ENCODE peak calls at places on chromosomes 13 and 19, in four cellular contexts. H, S, I and G are unnamed samples.
A peak's percentile ranks its signal among the peaks of the same experiment; 100 is the strongest.

GRCh38 chr13:37811441-37811840 is 58.1 kb downstream of the TRPC4 start:
- DNase-seq in S (no peak), H (no peak), I (no peak), G (no peak)

GRCh38 chr13:75372517-75372916 is 109.5 kb downstream of the TBC1D4 start:
- DNase-seq in I (no peak), S (peak; percentile 46), H (peak; percentile 54), G (peak; percentile 69)

GRCh38 chr19:52695996-52696395 is 38.8 kb downstream of the ZNF611 start:
- DNase-seq in S (no peak), H (no peak), I (no peak), G (peak; percentile 19)

GRCh38 chr13:30847697-30848307 is 58.3 kb upstream of the MEDAG start:
- DNase-seq in I (no peak), S (no peak), H (peak; percentile 96), G (no peak)

GRCh38 chr19:55305491-55305890 is 19.6 kb downstream of the TMEM150B start:
- DNase-seq in H (peak; percentile 32), I (peak; percentile 32), S (peak; percentile 76), G (peak; percentile 68)

GRCh38 chr19:18503971-18504885 is 17.6 kb downstream of the ELL start:
- DNase-seq in H (no peak), S (no peak), I (no peak), G (peak; percentile 86)

GRCh38 chr19:47296036-47296435 is 13.6 kb upstream of the C5AR1 start:
- DNase-seq in S (peak; percentile 95), H (peak; percentile 69), I (peak; percentile 60), G (peak; percentile 91)

GRCh38 chr13:76942363-76942762 is 5.9 kb upstream of the ACOD1 start:
- DNase-seq in S (no peak), H (no peak), I (no peak), G (no peak)

GRCh38 chr19:11767633-11768133 is 883 bp downstream of the ZNF441 start:
- DNase-seq in H (peak; percentile 32), I (peak; percentile 3), S (peak; percentile 43), G (peak; percentile 76)

GRCh38 chr13:44918323-44919102 is 70.8 kb downstream of the NUFIP1 start:
- DNase-seq in I (peak; percentile 63), S (peak; percentile 94), H (peak; percentile 97), G (peak; percentile 97)

GRCh38 chr19:13794388-13794751 is 873 bp upstream of the ZSWIM4 start:
- DNase-seq in I (no peak), S (no peak), H (peak; percentile 93), G (peak; percentile 53)

GRCh38 chr13:76225815-76226489 is 589.8 kb downstream of the LMO7 start:
- DNase-seq in H (peak; percentile 15), S (peak; percentile 55), I (no peak), G (peak; percentile 69)

GRCh38 chr13:41811588-41812021 is 149.3 kb downstream of the VWA8 start:
- DNase-seq in H (no peak), I (no peak), S (no peak), G (no peak)

GRCh38 chr13:112977091-112977490 is 8.1 kb downstream of the MCF2L start:
- DNase-seq in H (no peak), I (no peak), S (no peak), G (no peak)

GRCh38 chr19:52734340-52734892 is 428 bp downstream of the ZNF611 start:
- DNase-seq in S (peak; percentile 59), H (peak; percentile 8), I (no peak), G (peak; percentile 54)

GRCh38 chr13:62879071-62879470 is 1463.4 kb upstream of the PCDH20 start:
- DNase-seq in H (no peak), I (no peak), S (no peak), G (no peak)

GRCh38 chr19:49017666-49018351 is 918 bp upstream of the LHB start:
- DNase-seq in I (peak; percentile 56), S (peak; percentile 79), H (peak; percentile 55), G (peak; percentile 77)

GRCh38 chr13:76872686-76873085 is 13.5 kb downstream of the KCTD12 start:
- DNase-seq in I (no peak), H (peak; percentile 35), S (no peak), G (no peak)

GRCh38 chr13:66414196-66414800 is 815.8 kb downstream of the PCDH9 start:
- DNase-seq in S (no peak), H (no peak), I (no peak), G (peak; percentile 41)

GRCh38 chr19:39200066-39200817 is 3.5 kb downstream of the NCCRP1 start:
- DNase-seq in H (no peak), I (no peak), S (no peak), G (no peak)

GRCh38 chr19:48858984-48859710 is 9.3 kb downstream of the PLEKHA4 start:
- DNase-seq in I (peak; percentile 58), S (no peak), H (no peak), G (peak; percentile 55)

GRCh38 chr19:29273000-29273691 is 60.2 kb upstream of the UQCRFS1 start:
- DNase-seq in S (no peak), H (no peak), I (no peak), G (no peak)

GRCh38 chr13:30829145-30829544 is 76.9 kb upstream of the MEDAG start:
- DNase-seq in H (peak; percentile 95), I (no peak), S (no peak), G (no peak)

GRCh38 chr19:46608178-46608577 is 7.0 kb downstream of the CALM3 start:
- DNase-seq in I (no peak), H (no peak), S (no peak), G (no peak)

GRCh38 chr19:9995079-9995478 is 15.2 kb downstream of the COL5A3 start:
- DNase-seq in S (no peak), H (no peak), I (no peak), G (no peak)

GRCh38 chr13:50387124-50387581 is 371.9 kb downstream of the KCNRG start:
- DNase-seq in I (peak; percentile 15), H (peak; percentile 33), S (peak; percentile 75), G (peak; percentile 80)

GRCh38 chr13:80341771-80342271 is 895 bp upstream of the SPRY2 start:
- DNase-seq in S (peak; percentile 89), I (no peak), H (peak; percentile 42), G (peak; percentile 93)

GRCh38 chr19:16136185-16137067 is 7.1 kb upstream of the HSH2D start:
- DNase-seq in I (no peak), S (no peak), H (no peak), G (no peak)